ENCODE peak calls at places on chromosomes 1 and 21, in five cellular contexts. X is IMR-90, C is H9, G is neuronal stem cell, I is trophoblast cell. T is an unnamed sample.

GRCh38 chr1:89870998-89871397 is 50.2 kb downstream of the LRRC8D start:
- DNase-seq in C (no peak), G (no peak), I (no peak), X (no peak), T (no peak)

GRCh38 chr1:18536356-18536755 is 55.6 kb downstream of the KLHDC7A start:
- DNase-seq in I (no peak), G (no peak), C (peak), X (no peak), T (no peak)

GRCh38 chr1:40477680-40478057 is 579 bp downstream of the ZFP69 start:
- DNase-seq in G (no peak), C (no peak), X (peak), I (no peak), T (peak)

GRCh38 chr1:152442765-152443164 is 28.7 kb upstream of the CRNN start:
- DNase-seq in G (no peak), I (no peak), C (no peak), X (no peak), T (no peak)

GRCh38 chr1:229582011-229582694 is 23.6 kb upstream of the ABCB10 start:
- DNase-seq in I (no peak), X (peak), C (no peak), G (no peak), T (no peak)

GRCh38 chr1:31413405-31414005 is 492 bp downstream of the SERINC2 start:
- DNase-seq in X (no peak), G (peak), C (no peak), I (peak), T (peak)

GRCh38 chr1:6062670-6063069 is 17.0 kb downstream of the KCNAB2 start:
- DNase-seq in I (no peak), G (no peak), X (no peak), C (no peak), T (no peak)

GRCh38 chr21:45583831-45584509 is 41.7 kb upstream of the SLC19A1 start:
- DNase-seq in I (no peak), G (no peak), C (no peak), X (no peak), T (no peak)

GRCh38 chr1:213938776-213939175 is 49.0 kb upstream of the PROX1 start:
- DNase-seq in X (no peak), C (no peak), I (no peak), G (no peak), T (no peak)

DNA sequence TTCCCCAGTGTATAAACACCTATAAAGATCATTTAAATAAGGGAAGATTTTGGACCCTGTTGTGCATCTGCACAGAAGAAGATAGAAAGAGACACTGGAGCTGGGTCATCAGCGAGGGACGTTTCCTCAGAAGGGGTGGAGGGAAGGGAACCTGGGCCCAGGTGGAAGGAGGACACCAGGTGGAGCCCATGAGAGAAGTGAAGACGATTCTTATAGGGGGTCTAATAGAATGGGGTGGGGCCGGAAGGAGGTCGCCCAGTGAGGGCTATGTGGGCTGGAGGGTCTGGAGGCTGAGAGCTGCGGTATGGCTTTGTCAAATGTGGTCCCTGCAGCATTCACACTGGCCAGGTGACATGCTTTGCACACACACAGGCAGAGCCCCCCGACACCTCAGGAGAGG is 13.7 kb downstream of the KIRREL1 start:
- DNase-seq in C (no peak), G (no peak), I (no peak), X (no peak), T (no peak)
- H2BK120ac ChIP-seq in C (no peak), G (no peak), I (peak), X (peak), T (no peak)

DNA sequence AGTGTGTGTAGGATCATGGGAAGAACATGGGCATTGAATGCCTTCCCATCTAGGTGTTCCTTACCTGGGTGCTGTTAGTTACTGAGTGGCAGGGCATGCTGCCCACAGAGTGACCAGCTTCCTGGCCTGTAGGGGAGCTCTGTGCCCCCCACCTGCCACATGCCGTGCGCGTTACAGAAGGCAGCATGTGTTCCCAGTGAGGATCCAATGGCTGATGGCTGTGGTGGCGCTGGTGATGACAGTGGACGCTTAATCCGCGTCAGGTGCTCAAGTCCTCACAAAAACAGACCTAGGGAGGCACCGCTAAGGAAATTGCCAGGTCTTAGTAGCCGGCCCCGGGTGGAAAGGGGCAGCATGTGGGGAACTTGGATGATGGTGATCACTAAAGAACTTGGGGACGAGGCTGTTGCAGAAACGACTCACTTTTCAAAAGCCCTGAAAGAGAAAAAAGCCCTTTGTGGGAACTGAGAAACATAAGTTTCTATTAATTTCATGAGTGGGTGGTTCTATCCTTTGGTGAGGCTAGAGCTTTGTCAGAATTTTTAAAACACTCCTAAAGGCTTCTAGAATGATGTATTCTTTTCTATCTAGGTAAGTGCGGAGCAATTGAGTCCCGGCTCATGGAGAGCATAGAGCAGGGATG is 93.2 kb downstream of the PRDM2 start:
- DNase-seq in G (no peak), C (no peak), I (no peak), X (no peak), T (no peak)
- H3K27ac ChIP-seq in G (no peak), C (no peak), I (no peak), X (no peak), T (no peak)

DNA sequence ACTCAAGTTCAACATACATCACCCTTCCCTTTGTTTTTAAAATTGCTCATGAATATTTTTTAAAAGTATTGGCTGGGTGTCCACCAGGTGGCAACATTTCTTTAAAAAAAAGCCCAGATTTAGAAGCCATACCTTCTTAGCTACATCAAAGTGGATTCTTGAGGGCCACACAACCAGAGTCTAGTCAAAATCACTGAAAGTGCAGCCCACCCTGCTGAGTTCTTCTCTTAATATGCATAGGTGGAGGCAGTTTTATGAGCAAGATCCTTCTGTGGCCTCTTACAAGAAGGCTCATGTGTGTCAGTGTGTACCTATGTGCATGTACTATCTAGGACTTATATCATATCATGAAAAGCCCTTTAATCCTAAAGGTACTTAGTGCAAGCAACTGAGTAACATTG is 16.9 kb upstream of the GNG12 start:
- DNase-seq in X (peak), G (no peak), I (peak), C (no peak), T (peak)
- H2AFZ ChIP-seq in X (no peak), G (no peak), I (no peak), C (no peak), T (no peak)

GRCh38 chr1:178282949-178283367 is 189.1 kb downstream of the RASAL2 start:
- DNase-seq in G (no peak), X (peak), C (no peak), I (no peak), T (peak)
- H2BK120ac ChIP-seq in G (no peak), X (no peak), C (no peak), I (no peak), T (no peak)

T was measured in mesenchymal stem cell.